ENCODE peak calls at places on chromosome 13, in four cellular contexts. Y is foreskin fibroblast, X is AG10803, U is fibroblast of mammary gland. M is an unnamed sample.

GRCh38 chr13:107907065-107907464 is 308.3 kb downstream of the LIG4 start:
- DNase-seq in U (no peak), X (no peak), Y (no peak), M (peak)

GRCh38 chr13:32256243-32256642 is 58.9 kb downstream of the ZAR1L start:
- DNase-seq in Y (no peak), U (no peak), X (no peak), M (no peak)

GRCh38 chr13:33678906-33679657 is 138.9 kb upstream of the RFC3 start:
- DNase-seq in X (peak), Y (no peak), U (peak), M (peak)

GRCh38 chr13:71417205-71417604 is 449.8 kb downstream of the DACH1 start:
- DNase-seq in X (no peak), Y (peak), U (no peak), M (peak)

GRCh38 chr13:40484981-40485380 is 181.5 kb downstream of the FOXO1 start:
- DNase-seq in Y (no peak), X (no peak), U (no peak), M (no peak)

GRCh38 chr13:55244991-55245644 is 1895.6 kb upstream of the PRR20A start:
- DNase-seq in Y (no peak), U (peak), X (no peak), M (no peak)

GRCh38 chr13:98228661-98229349 is 51.7 kb upstream of the RNF113B start:
- DNase-seq in X (peak), Y (peak), U (peak), M (no peak)

GRCh38 chr13:99269627-99270252 is 11.6 kb upstream of the GPR18 start:
- DNase-seq in U (peak), Y (peak), X (peak), M (peak)

GRCh38 chr13:27283906-27284523 is 13.4 kb downstream of the RASL11A start:
- DNase-seq in U (peak), Y (peak), X (peak), M (no peak)

GRCh38 chr13:76440568-76440967 is 445.6 kb downstream of the KCTD12 start:
- DNase-seq in U (no peak), Y (no peak), X (no peak), M (no peak)

GRCh38 chr13:88979465-88980180 is 1308.5 kb downstream of the SLITRK5 start:
- DNase-seq in Y (no peak), X (no peak), U (no peak), M (no peak)

GRCh38 chr13:72384879-72385278 is 342.6 kb downstream of the MZT1 start:
- DNase-seq in U (peak), X (peak), Y (peak), M (peak)

GRCh38 chr13:33787051-33787591 is 30.8 kb upstream of the RFC3 start:
- DNase-seq in Y (peak), U (peak), X (peak), M (peak)

GRCh38 chr13:40120781-40121180 is 465.3 kb downstream of the COG6 start:
- DNase-seq in Y (peak), U (peak), X (peak), M (no peak)

GRCh38 chr13:102033719-102034446 is 368.0 kb downstream of the FGF14 start:
- DNase-seq in Y (no peak), X (no peak), U (no peak), M (no peak)

GRCh38 chr13:46593403-46593802 is 40.4 kb downstream of the LRCH1 start:
- DNase-seq in X (no peak), U (no peak), Y (no peak), M (no peak)

GRCh38 chr13:43196171-43196611 is 172.8 kb downstream of the DNAJC15 start:
- DNase-seq in X (peak), Y (peak), U (peak), M (peak)

GRCh38 chr13:112513761-112514160 is 74.2 kb downstream of the TUBGCP3 start:
- DNase-seq in U (no peak), X (no peak), Y (no peak), M (no peak)

GRCh38 chr13:112204881-112205327 is 138.0 kb downstream of the SOX1 start:
- DNase-seq in Y (no peak), X (no peak), U (no peak), M (no peak)

GRCh38 chr13:26254583-26255102 is 714 bp downstream of the CDK8 start:
- DNase-seq in Y (peak), U (peak), X (peak), M (peak)

GRCh38 chr13:42280537-42280936 is 8.6 kb downstream of the AKAP11 start:
- DNase-seq in U (no peak), X (no peak), Y (no peak), M (no peak)

GRCh38 chr13:92103673-92104296 is 705.4 kb downstream of the GPC5 start:
- DNase-seq in U (no peak), Y (no peak), X (no peak), M (no peak)

GRCh38 chr13:109747524-109747923 is 38.9 kb downstream of the IRS2 start:
- DNase-seq in Y (no peak), U (no peak), X (no peak), M (no peak)

GRCh38 chr13:39105110-39105509 is 66.9 kb downstream of the NHLRC3 start:
- DNase-seq in X (peak), Y (peak), U (peak), M (peak)

GRCh38 chr13:94712812-94713555 is 639 bp upstream of the SOX21 start:
- DNase-seq in U (peak), Y (peak), X (peak), M (peak)

GRCh38 chr13:71860547-71861131 is 6.4 kb downstream of the DACH1 start:
- DNase-seq in Y (no peak), U (no peak), X (no peak), M (no peak)

GRCh38 chr13:76822691-76823267 is 63.4 kb downstream of the KCTD12 start:
- DNase-seq in X (peak), U (peak), Y (peak), M (no peak)

GRCh38 chr13:111359237-111359915 is 38.9 kb downstream of the TEX29 start:
- DNase-seq in X (peak), Y (peak), U (peak), M (no peak)

GRCh38 chr13:81275666-81276258 is 934.8 kb upstream of the SPRY2 start:
- DNase-seq in U (no peak), X (no peak), Y (no peak), M (no peak)

GRCh38 chr13:39052944-39053343 is 14.7 kb downstream of the NHLRC3 start:
- DNase-seq in U (no peak), Y (no peak), X (no peak), M (no peak)

DNA sequence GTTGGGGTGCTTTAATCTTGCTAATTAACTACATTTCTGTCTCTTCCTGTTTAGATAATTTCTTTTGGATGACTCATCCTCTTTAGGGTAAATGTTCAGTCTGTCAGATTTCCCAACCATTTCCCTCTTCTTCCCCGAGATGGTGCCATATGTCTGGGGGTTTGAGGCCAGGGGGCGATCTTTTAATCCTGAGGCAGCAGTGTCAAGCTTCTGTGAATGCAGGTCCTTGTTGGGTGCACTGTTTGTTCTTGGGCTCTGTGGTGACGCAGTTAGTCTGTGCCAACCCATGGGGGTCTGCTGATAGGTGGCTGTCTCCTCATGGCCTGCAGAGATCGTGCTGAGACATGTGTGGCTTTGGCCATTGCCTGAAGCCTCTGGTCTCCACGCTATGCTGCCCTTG is 420.4 kb downstream of the NDFIP2 start:
- DNase-seq in Y (peak), X (no peak), U (peak), M (no peak)
- TF ChIP-seq CTCF in Y (no peak), X (no peak), U (peak), M (no peak)

DNA sequence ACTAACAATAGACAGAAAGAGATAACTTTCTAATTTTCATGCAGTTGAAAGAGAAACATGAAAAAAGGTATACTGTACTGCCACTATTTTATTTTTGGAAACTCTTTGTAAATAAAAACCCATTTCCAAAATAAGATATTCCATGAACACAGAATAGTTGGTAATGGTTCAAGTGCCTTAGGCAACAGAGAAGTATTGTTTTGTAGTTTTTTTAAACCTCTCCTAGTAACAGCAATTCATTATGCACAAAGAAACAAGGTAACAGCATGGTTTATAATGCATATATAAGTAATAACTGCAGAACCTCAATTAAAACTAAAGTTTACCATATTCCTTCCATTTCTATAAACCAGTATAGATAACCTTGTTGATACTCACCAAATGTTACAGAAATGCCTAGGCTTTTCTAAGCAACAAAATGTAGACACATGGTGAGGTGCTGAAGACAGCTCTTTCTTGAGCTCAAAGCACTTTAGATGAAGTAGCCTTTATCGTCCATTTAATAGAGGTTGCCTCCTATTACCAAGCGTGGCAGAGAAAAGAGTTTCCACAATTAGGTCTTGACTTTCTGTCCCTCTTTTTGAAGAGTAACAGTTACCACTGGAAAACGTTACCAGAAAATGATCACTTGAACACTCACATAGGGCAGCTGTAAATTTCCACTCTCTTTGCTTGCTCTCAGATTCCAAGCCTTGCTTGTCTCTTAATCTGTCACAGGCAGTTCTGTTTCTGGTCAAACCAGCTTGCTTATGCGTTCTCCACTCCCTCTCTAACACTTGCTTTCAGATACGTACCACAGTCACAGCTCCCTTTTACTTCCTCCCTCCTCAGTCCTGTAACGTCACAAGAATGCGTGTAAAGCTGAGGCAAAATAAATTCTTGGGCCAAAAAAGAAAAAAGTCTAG is 42.9 kb downstream of the CAB39L start:
- DNase-seq in U (peak), Y (peak), X (peak), M (peak)
- H3K4me3 ChIP-seq in U (no peak), Y (peak), X (no peak), M (no peak)

GRCh38 chr13:113794764-113795173 is 35.7 kb downstream of the TMEM255B start:
- DNase-seq in Y (no peak), X (no peak), U (no peak), M (no peak)
- TF ChIP-seq CTCF in Y (no peak), X (no peak), U (no peak), M (no peak)

GRCh38 chr13:30847697-30848307 is 58.3 kb upstream of the MEDAG start:
- DNase-seq in X (peak), Y (peak), U (peak), M (peak)
- H3K4me3 ChIP-seq in X (no peak), Y (no peak), U (no peak), M (no peak)

GRCh38 chr13:60755380-60756163 is 358.6 kb downstream of the TDRD3 start:
- DNase-seq in X (no peak), U (no peak), Y (no peak), M (no peak)
- TF ChIP-seq CTCF in X (no peak), U (no peak), Y (no peak), M (no peak)

DNA sequence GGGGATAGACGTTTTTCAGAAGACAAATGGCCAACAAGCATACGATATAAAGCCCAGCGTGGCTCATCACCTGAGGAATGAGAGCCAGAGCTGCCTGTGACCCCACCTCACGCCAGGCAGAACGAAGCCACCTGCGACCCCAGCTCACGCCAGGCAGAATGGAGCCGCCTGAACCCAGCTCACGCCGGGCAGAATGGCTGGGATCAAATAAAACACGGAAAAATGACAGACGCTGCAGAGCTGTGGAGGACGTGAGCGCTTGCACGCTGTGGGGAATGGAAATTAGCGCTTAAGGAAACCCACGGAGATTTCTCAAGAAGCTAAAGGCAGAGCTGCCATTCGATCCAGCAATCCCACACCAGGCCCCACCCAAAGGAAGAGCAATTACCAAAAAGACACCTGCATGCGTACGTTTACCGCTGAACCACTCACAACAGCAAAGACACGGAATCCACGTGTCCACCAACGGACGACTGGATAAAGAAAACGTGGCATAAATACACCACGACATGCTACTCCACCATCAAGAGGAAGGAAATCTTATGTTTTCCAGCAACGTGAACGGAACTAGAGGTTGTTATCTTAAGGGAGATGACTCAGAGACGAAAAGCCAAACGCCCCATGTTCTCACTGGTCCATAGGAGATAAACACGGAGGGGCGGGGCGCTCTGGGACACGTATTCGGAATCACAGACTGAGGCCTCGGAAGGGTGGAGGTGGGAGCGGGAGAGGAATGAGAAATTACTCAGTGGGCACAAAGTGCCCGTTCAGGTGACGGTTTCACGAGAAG is 30.7 kb upstream of the C13orf46 start:
- DNase-seq in X (no peak), U (peak), Y (no peak), M (peak)
- H3K4me3 ChIP-seq in X (no peak), U (no peak), Y (no peak), M (no peak)

GRCh38 chr13:21948781-21949474 is 278.1 kb downstream of the FGF9 start:
- DNase-seq in X (no peak), Y (no peak), U (no peak), M (no peak)
- TF ChIP-seq CTCF in X (no peak), Y (no peak), U (no peak), M (no peak)

DNA sequence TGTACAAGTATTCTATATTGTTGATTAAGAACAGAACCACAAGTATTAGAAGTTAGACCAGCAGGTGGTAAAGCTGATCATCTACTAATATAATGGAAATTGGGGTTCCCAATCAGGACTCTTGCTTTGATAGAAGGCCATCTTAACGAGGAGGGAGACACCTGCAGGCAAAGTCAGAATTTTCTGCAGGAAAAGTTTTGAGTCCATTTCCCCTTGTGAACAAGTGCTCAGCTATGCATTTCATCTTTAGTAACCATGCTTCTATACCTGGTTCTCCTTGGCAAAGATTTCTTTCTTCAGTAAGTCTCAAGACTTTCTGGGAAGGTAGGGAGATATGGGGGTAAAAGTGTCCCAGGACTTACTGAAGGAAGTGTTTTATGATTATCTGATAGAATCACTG is 36.1 kb upstream of the USPL1 start:
- DNase-seq in U (peak), X (no peak), Y (peak), M (no peak)
- H3K4me3 ChIP-seq in U (no peak), X (no peak), Y (no peak), M (no peak)

GRCh38 chr13:20353973-20354372 is 121.9 kb upstream of the GJB6 start:
- DNase-seq in X (peak), U (peak), Y (peak), M (peak)
- TF ChIP-seq CTCF in X (peak), U (peak), Y (no peak), M (peak)